ENCODE peak calls at places on chromosomes 16 and 17, in five cellular contexts. One of them, this sample, is unnamed.

GRCh38 chr17:16415031-16415924 is at the start of gene TRPV2:
- DNase-seq in GM23248: no peak
- DNase-seq in GM12878: peak; percentile 60
- DNase-seq in MM.1S: peak; percentile 63
- DNase-seq in PC-3: peak; percentile 49
- DNase-seq in this sample: no peak

GRCh38 chr16:81005644-81006471 is 827 bp downstream of the CMC2 start:
- DNase-seq in GM23248: peak; percentile 52
- DNase-seq in GM12878: no peak
- DNase-seq in MM.1S: peak; percentile 10
- DNase-seq in PC-3: peak; percentile 41
- DNase-seq in this sample: peak; percentile 29

GRCh38 chr16:75108792-75109731 is 7.5 kb downstream of the LDHD start:
- DNase-seq in GM23248: peak; percentile 94
- DNase-seq in GM12878: peak; percentile 62
- DNase-seq in MM.1S: no peak
- DNase-seq in PC-3: peak; percentile 97
- DNase-seq in this sample: peak; percentile 94

GRCh38 chr16:88468289-88469129 is 15.4 kb downstream of the ZFPM1 start:
- DNase-seq in GM23248: peak; percentile 41
- DNase-seq in GM12878: no peak
- DNase-seq in MM.1S: no peak
- DNase-seq in PC-3: peak; percentile 36
- DNase-seq in this sample: peak; percentile 22

GRCh38 chr17:80656590-80656989 is 112.0 kb downstream of the RPTOR start:
- DNase-seq in GM23248: no peak
- DNase-seq in GM12878: peak; percentile 21
- DNase-seq in MM.1S: no peak
- DNase-seq in PC-3: no peak
- DNase-seq in this sample: no peak

GRCh38 chr17:80913928-80914821 is 77.5 kb upstream of the CHMP6 start:
- DNase-seq in GM23248: no peak
- DNase-seq in GM12878: no peak
- DNase-seq in MM.1S: no peak
- DNase-seq in PC-3: no peak
- DNase-seq in this sample: no peak

GRCh38 chr17:59366773-59367656 is 35.6 kb downstream of the YPEL2 start:
- DNase-seq in GM23248: peak; percentile 67
- DNase-seq in GM12878: no peak
- DNase-seq in MM.1S: no peak
- DNase-seq in PC-3: peak; percentile 60
- DNase-seq in this sample: peak; percentile 75

GRCh38 chr17:44005865-44006580 is 1.6 kb downstream of the NAGS start:
- DNase-seq in GM23248: peak; percentile 66
- DNase-seq in GM12878: no peak
- DNase-seq in MM.1S: peak; percentile 25
- DNase-seq in PC-3: peak; percentile 82
- DNase-seq in this sample: no peak

GRCh38 chr16:58110590-58111330 is 18.4 kb downstream of the CFAP20 start:
- DNase-seq in GM23248: peak; percentile 42
- DNase-seq in GM12878: no peak
- DNase-seq in MM.1S: no peak
- DNase-seq in PC-3: no peak
- DNase-seq in this sample: peak; percentile 34

GRCh38 chr16:86991679-86992078 is 325.5 kb downstream of the C16orf95 start:
- DNase-seq in GM23248: peak; percentile 68
- DNase-seq in GM12878: no peak
- DNase-seq in MM.1S: no peak
- DNase-seq in PC-3: peak; percentile 56
- DNase-seq in this sample: peak; percentile 38

GRCh38 chr16:4653981-4654380 is 29.4 kb downstream of the MGRN1 start:
- DNase-seq in GM23248: no peak
- DNase-seq in GM12878: no peak
- DNase-seq in MM.1S: no peak
- DNase-seq in PC-3: no peak
- DNase-seq in this sample: no peak

GRCh38 chr16:17465460-17465859 is 5.3 kb downstream of the XYLT1 start:
- DNase-seq in GM23248: no peak
- DNase-seq in GM12878: no peak
- DNase-seq in MM.1S: no peak
- DNase-seq in PC-3: no peak
- DNase-seq in this sample: no peak

GRCh38 chr17:77410470-77410869 is 269.7 kb downstream of the SEC14L1 start:
- DNase-seq in GM23248: peak; percentile 55
- DNase-seq in GM12878: no peak
- DNase-seq in MM.1S: no peak
- DNase-seq in PC-3: peak; percentile 37
- DNase-seq in this sample: no peak

GRCh38 chr16:67279296-67280089 is at the start of gene PLEKHG4:
- DNase-seq in GM23248: peak; percentile 86
- DNase-seq in GM12878: peak; percentile 13
- DNase-seq in MM.1S: peak; percentile 87
- DNase-seq in PC-3: peak; percentile 74
- DNase-seq in this sample: peak; percentile 63

GRCh38 chr17:65370669-65371126 is 190.8 kb downstream of the AXIN2 start:
- DNase-seq in GM23248: no peak
- DNase-seq in GM12878: no peak
- DNase-seq in MM.1S: no peak
- DNase-seq in PC-3: peak; percentile 83
- DNase-seq in this sample: peak; percentile 24

GRCh38 chr17:81304196-81305015 is 9.3 kb upstream of the SLC38A10 start:
- DNase-seq in GM23248: no peak
- DNase-seq in GM12878: no peak
- DNase-seq in MM.1S: no peak
- DNase-seq in PC-3: no peak
- DNase-seq in this sample: no peak

GRCh38 chr16:72876221-72876620 is 171.7 kb downstream of the ZFHX3 start:
- DNase-seq in GM23248: no peak
- DNase-seq in GM12878: peak; percentile 1
- DNase-seq in MM.1S: no peak
- DNase-seq in PC-3: no peak
- DNase-seq in this sample: peak; percentile 83

GRCh38 chr16:25192096-25192495 is 24.7 kb upstream of the AQP8 start:
- DNase-seq in GM23248: peak; percentile 59
- DNase-seq in GM12878: no peak
- DNase-seq in MM.1S: no peak
- DNase-seq in PC-3: no peak
- DNase-seq in this sample: no peak

DNA sequence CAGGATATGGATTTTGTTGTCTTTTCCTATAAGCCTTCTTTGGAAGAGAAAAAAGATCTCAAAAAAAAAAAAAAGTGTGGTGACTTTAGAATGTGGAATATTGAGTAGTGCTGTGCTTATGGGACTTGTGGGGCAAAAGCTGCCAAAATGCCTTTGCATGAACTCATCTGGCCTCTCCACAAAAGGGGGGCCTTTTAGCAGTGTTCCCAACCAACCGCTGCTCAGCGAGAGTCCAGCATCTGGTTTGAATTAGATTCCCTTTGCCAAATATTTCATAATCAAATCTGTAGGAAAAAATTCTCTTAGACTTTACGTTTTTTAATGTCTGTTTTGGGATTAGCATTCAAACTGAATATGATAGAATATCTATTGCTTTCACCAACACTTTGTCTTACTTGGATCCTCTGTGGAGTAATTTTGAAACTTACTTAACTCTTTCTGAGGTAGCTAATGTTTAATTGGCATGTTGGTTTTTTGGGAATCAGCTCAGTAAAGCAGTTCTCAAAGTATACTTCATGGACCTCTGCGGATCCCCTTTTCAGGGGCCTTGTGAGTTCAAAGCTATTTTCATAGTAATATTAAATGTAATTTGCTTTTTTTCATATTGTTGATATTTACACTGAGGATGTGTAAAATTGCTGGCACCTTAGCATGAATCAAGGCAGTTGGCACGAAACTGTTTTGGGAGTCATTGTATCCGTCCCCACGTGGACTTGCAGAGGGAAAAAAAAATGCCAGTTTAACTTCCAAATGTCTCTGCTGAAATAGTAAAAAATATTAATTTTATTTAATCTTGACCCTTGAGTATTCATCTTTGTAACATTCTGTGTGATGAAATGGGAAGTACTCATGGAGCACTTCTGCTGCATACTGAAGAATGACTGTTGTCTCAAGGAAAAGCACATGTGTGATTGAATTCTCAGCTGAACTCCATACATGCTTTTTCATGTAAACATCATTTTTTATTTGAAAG is 34.7 kb upstream of the VPS4A start:
- DNase-seq in GM23248: peak; percentile 99
- DNase-seq in GM12878: no peak
- DNase-seq in MM.1S: no peak
- DNase-seq in PC-3: no peak
- DNase-seq in this sample: peak; percentile 99
- H3K27ac ChIP-seq in GM23248: peak overlapping the region; percentile 92
- H3K27ac ChIP-seq in GM12878: no peak overlapping the region
- H3K27ac ChIP-seq in MM.1S: no peak overlapping the region
- H3K27ac ChIP-seq in PC-3: no peak overlapping the region
- H3K27ac ChIP-seq in this sample: peak overlapping the region; percentile 74

GRCh38 chr17:57397402-57397801 is 141.1 kb downstream of the MSI2 start:
- DNase-seq in GM23248: no peak
- DNase-seq in GM12878: no peak
- DNase-seq in MM.1S: no peak
- DNase-seq in PC-3: no peak
- DNase-seq in this sample: no peak

GRCh38 chr17:57394375-57394774 is 138.1 kb downstream of the MSI2 start:
- DNase-seq in GM23248: no peak
- DNase-seq in GM12878: no peak
- DNase-seq in MM.1S: no peak
- DNase-seq in PC-3: no peak
- DNase-seq in this sample: no peak

GRCh38 chr17:57393368-57393767 is 137.0 kb downstream of the MSI2 start:
- DNase-seq in GM23248: peak; percentile 31
- DNase-seq in GM12878: no peak
- DNase-seq in MM.1S: no peak
- DNase-seq in PC-3: no peak
- DNase-seq in this sample: no peak

GRCh38 chr17:57395721-57396321 is 139.5 kb downstream of the MSI2 start:
- DNase-seq in GM23248: no peak
- DNase-seq in GM12878: no peak
- DNase-seq in MM.1S: no peak
- DNase-seq in PC-3: no peak
- DNase-seq in this sample: no peak

DNA sequence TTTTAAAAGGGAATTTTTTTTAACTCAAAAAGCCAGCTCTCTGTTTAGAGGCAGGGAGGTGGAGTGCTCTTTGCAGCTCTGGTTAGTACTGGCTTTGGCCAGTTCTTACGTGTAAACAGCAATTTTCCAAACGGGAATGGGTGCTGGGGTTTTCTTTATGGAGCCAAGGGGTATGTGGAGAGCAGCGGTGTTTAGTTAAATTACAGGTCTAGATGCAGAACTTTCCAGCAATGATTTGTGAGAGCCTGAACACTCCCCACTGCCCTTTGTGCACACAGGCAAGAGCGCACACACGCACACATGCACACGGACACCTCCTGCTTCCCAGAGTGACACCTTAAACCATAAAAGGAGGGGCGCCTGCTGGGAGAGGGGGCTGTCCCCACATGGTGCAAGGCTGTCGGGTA is 140.2 kb downstream of the MSI2 start:
- DNase-seq in GM23248: no peak
- DNase-seq in GM12878: no peak
- DNase-seq in MM.1S: no peak
- DNase-seq in PC-3: no peak
- DNase-seq in this sample: no peak
- H3K9ac ChIP-seq in GM23248: no peak overlapping the region
- H3K9ac ChIP-seq in GM12878: no peak overlapping the region
- H3K9ac ChIP-seq in MM.1S: no peak overlapping the region
- H3K9ac ChIP-seq in PC-3: no peak overlapping the region
- H3K9ac ChIP-seq in this sample: no peak overlapping the region

GRCh38 chr17:70655179-70655578 is 485.8 kb downstream of the KCNJ2 start:
- DNase-seq in GM23248: no peak
- DNase-seq in GM12878: no peak
- DNase-seq in MM.1S: peak; percentile 33
- DNase-seq in PC-3: no peak
- DNase-seq in this sample: no peak
- H3K27ac ChIP-seq in GM23248: no peak overlapping the region
- H3K27ac ChIP-seq in GM12878: no peak overlapping the region
- H3K27ac ChIP-seq in MM.1S: no peak overlapping the region
- H3K27ac ChIP-seq in PC-3: no peak overlapping the region
- H3K27ac ChIP-seq in this sample: no peak overlapping the region

GRCh38 chr16:30774367-30775130 is 12.4 kb downstream of the RNF40 start:
- DNase-seq in GM23248: peak; percentile 48
- DNase-seq in GM12878: no peak
- DNase-seq in MM.1S: no peak
- DNase-seq in PC-3: no peak
- DNase-seq in this sample: no peak
- H3K9ac ChIP-seq in GM23248: peak overlapping the region; percentile 93
- H3K9ac ChIP-seq in GM12878: no peak overlapping the region
- H3K9ac ChIP-seq in MM.1S: no peak overlapping the region
- H3K9ac ChIP-seq in PC-3: peak overlapping the region; percentile 94
- H3K9ac ChIP-seq in this sample: no peak overlapping the region

GRCh38 chr17:1559743-1560581 is 2.6 kb downstream of the PITPNA start:
- DNase-seq in GM23248: no peak
- DNase-seq in GM12878: no peak
- DNase-seq in MM.1S: no peak
- DNase-seq in PC-3: no peak
- DNase-seq in this sample: no peak
- H3K27ac ChIP-seq in GM23248: no peak overlapping the region
- H3K27ac ChIP-seq in GM12878: no peak overlapping the region
- H3K27ac ChIP-seq in MM.1S: no peak overlapping the region
- H3K27ac ChIP-seq in PC-3: no peak overlapping the region
- H3K27ac ChIP-seq in this sample: no peak overlapping the region

GRCh38 chr16:56889206-56889605 is 24.2 kb downstream of the SLC12A3 start:
- DNase-seq in GM23248: no peak
- DNase-seq in GM12878: no peak
- DNase-seq in MM.1S: no peak
- DNase-seq in PC-3: no peak
- DNase-seq in this sample: no peak
- H3K9ac ChIP-seq in GM23248: no peak overlapping the region
- H3K9ac ChIP-seq in GM12878: no peak overlapping the region
- H3K9ac ChIP-seq in MM.1S: no peak overlapping the region
- H3K9ac ChIP-seq in PC-3: no peak overlapping the region
- H3K9ac ChIP-seq in this sample: no peak overlapping the region